ENCODE peak calls at places on chromosomes 11 and 22, in four cellular contexts. W is HepG2, K is K562, G is GM12878. A is an unnamed sample.

GRCh38 chr11:135027461-135027860 is 615.4 kb upstream of the B3GAT1 start:
- DNase-seq in W (peak; percentile 12), G (no peak), K (no peak), A (peak; percentile 27)

GRCh38 chr11:102716527-102716926 is 8.2 kb downstream of the MMP8 start:
- DNase-seq in W (no peak), K (no peak), G (no peak), A (no peak)

GRCh38 chr22:20904008-20904979 is 12.9 kb upstream of the CRKL start:
- DNase-seq in W (peak; percentile 67), K (peak; percentile 53), G (no peak), A (no peak)

GRCh38 chr11:122850076-122850631 is 11.9 kb downstream of the CRTAM start:
- DNase-seq in K (no peak), G (no peak), W (no peak), A (no peak)

GRCh38 chr11:114819028-114819427 is 140.7 kb downstream of the NXPE2 start:
- DNase-seq in W (no peak), G (no peak), K (no peak), A (no peak)

GRCh38 chr22:17398159-17398558 is 28.9 kb downstream of the CECR2 start:
- DNase-seq in K (no peak), G (no peak), W (no peak), A (no peak)

GRCh38 chr11:124612567-124613245 is 1.5 kb downstream of the PANX3 start:
- DNase-seq in W (no peak), G (no peak), K (no peak), A (no peak)

GRCh38 chr11:35859311-35859710 is 84.6 kb upstream of the LDLRAD3 start:
- DNase-seq in G (no peak), W (no peak), K (no peak), A (no peak)

GRCh38 chr11:130145328-130145812 is 14.2 kb upstream of the ST14 start:
- DNase-seq in K (no peak), W (peak; percentile 57), G (no peak), A (no peak)

GRCh38 chr11:13337986-13338436 is 60.4 kb downstream of the BMAL1 start:
- DNase-seq in K (no peak), G (no peak), W (no peak), A (no peak)

GRCh38 chr22:28375761-28376534 is 303.7 kb downstream of the TTC28 start:
- DNase-seq in K (no peak), G (no peak), W (no peak), A (no peak)

GRCh38 chr11:94747136-94748110 is 20.7 kb upstream of the AMOTL1 start:
- DNase-seq in G (no peak), K (no peak), W (no peak), A (no peak)

GRCh38 chr11:3021125-3021524 is 29.0 kb upstream of the NAP1L4 start:
- DNase-seq in W (peak; percentile 88), K (peak; percentile 62), G (no peak), A (peak; percentile 53)

GRCh38 chr22:37237371-37238268 is 6.4 kb downstream of the RAC2 start:
- DNase-seq in G (no peak), W (no peak), K (no peak), A (no peak)

DNA sequence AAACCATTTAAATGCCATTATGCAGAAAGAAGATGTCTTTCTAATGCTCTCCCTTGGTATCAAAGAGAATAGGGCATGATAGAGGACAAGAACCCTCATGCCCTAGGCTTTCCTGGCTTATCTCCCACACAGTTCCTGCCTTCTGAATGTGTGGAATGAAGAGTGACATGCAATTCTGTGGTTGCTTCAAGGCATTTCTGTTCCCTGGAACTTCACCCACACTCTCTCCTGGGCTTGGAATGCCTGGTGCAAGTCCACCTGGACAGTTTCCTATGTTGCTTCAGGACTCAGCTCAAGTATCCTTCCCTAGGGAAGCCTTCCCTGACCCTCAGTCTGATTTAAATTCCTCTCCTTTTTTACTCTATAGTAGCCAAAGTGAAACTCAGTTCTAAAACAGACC is 53.8 kb upstream of the DRD2 start:
- DNase-seq in K (no peak), W (no peak), G (no peak), A (no peak)
- TF ChIP-seq SP1 in K (no peak), W (no peak), G (no peak), A (no peak)

GRCh38 chr11:45333506-45333971 is 47.4 kb upstream of the SYT13 start:
- DNase-seq in W (peak; percentile 15), G (no peak), K (peak; percentile 84), A (peak; percentile 40)
- TF ChIP-seq FOXM1 in W (no peak), G (no peak), K (no peak), A (no peak)

DNA sequence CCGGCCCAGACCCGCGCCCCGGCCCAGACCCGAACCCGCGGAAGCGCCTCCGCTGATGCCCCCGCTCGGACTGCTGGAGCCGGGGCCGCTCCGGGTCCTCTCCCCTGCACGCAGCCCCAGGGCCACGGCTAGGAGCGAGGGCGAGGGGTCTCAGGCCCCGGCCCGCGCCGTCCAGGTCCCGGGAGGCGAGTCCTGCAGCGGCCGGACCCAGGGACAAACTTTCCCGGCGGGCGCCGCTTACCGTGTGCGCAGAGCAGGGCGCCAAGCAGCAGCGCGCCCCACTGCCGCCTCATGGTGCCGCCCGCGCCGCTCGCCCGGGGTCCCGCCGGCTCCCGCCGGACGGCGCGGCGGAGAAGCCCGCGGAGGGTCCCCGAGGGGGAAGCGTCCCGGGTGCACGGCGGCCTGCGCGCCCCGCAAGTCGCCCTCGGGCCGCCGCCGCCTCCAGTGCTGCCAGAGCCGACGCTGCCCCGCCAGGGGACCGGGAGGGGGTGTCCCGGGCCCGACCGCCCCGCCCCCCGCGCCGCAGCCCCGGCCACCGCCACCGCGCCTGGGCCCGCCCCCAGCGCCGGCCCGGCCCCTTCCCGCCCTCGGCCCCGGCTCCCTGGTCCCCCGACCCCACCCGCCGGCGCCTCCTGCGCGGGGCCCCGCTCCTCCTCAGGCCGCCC is at the start of gene LRP4:
- DNase-seq in K (peak; percentile 93), W (no peak), G (no peak), A (peak; percentile 60)
- TF ChIP-seq SP1 in K (no peak), W (no peak), G (no peak), A (no peak)

GRCh38 chr11:15683528-15683927 is 568.8 kb downstream of the INSC start:
- DNase-seq in G (no peak), W (no peak), K (no peak), A (no peak)
- TF ChIP-seq FOXM1 in G (no peak), W (no peak), K (no peak), A (no peak)

DNA sequence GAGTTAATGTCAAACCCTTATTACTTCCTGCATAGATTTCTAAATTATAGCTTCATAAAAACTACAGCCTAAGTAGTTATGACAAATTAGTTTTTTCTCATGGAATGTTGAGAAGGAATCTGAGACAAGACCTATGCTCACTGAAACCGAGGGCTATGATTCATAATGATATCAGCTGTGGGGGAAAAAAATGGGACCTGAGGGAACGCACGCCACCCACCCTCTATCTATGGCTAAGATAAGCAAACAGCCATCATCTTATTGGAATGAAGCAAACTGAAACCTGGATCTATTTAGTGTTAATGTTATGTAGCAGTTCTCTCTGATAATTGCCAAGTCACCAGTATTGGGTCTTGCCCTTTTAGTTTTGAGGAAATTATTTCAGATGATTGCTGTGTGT is 906.9 kb upstream of the RAG2 start:
- DNase-seq in G (no peak), W (no peak), K (no peak), A (no peak)
- TF ChIP-seq SP1 in G (no peak), W (no peak), K (no peak), A (no peak)

DNA sequence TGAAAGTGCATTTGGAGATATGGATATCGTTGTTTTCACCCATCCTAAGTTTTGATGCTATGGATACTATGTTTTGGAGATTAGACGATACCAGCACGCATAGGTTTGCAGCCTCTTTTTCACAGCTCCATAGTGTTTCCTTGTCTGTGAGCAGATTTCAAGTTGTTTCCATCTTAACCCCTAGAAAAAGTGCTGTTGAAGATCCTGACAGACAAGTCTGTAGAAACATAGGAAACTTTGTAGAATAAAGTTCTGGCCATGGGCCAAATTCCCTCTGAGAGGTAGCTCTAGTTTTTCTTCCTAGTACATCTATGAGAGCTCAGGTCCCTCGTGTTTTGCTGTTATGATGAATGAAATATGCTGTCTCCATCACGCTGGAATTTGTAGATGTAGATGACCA is 32.4 kb downstream of the ST3GAL4 start:
- DNase-seq in G (no peak), K (no peak), W (no peak), A (no peak)
- TF ChIP-seq FOXM1 in G (no peak), K (no peak), W (no peak), A (no peak)

A was measured in HEK293T.